ENCODE peak calls at places on chromosomes 7 and 10, in eight cellular contexts. N, F, Y, B, V, T, X and D are unnamed samples.

GRCh38 chr7:919924-920341 is 34.5 kb downstream of the ADAP1 start:
- DNase-seq in N (no peak), F (no peak), Y (no peak), B (no peak), V (no peak), T (no peak), X (no peak), D (peak)

GRCh38 chr7:152859781-152860191 is 100.2 kb downstream of the ACTR3B start:
- DNase-seq in N (no peak), F (peak), Y (no peak), B (no peak), V (peak), T (peak), X (peak), D (no peak)

GRCh38 chr7:27247452-27248426 is 5.1 kb downstream of the EVX1 start:
- DNase-seq in N (no peak), F (no peak), Y (no peak), B (no peak), V (no peak), T (no peak), X (no peak), D (no peak)

GRCh38 chr7:110922906-110923305 is 168.0 kb upstream of the LRRN3 start:
- DNase-seq in N (no peak), F (peak), Y (no peak), B (peak), V (no peak), T (no peak), X (peak), D (no peak)

GRCh38 chr7:73734619-73735525 is 3.7 kb downstream of the ABHD11 start:
- DNase-seq in N (peak), F (peak), Y (peak), B (peak), V (peak), T (peak), X (peak), D (peak)

GRCh38 chr7:16205481-16205880 is 215.9 kb downstream of the CRPPA start:
- DNase-seq in N (no peak), F (no peak), Y (no peak), B (peak), V (no peak), T (no peak), X (no peak), D (no peak)

GRCh38 chr10:56231436-56231835 is 129.6 kb downstream of the ZWINT start:
- DNase-seq in N (no peak), F (peak), Y (no peak), B (no peak), V (no peak), T (peak), X (no peak), D (no peak)

GRCh38 chr7:115906690-115907089 is 123.9 kb downstream of the TFEC start:
- DNase-seq in N (no peak), F (no peak), Y (no peak), B (no peak), V (no peak), T (no peak), X (no peak), D (no peak)

GRCh38 chr10:112675560-112676083 is 228.6 kb downstream of the VTI1A start:
- DNase-seq in N (no peak), F (no peak), Y (no peak), B (no peak), V (no peak), T (no peak), X (no peak), D (no peak)

GRCh38 chr7:55066479-55066878 is 47.7 kb downstream of the EGFR start:
- DNase-seq in N (no peak), F (peak), Y (no peak), B (peak), V (no peak), T (no peak), X (no peak), D (no peak)

GRCh38 chr7:125467996-125468854 is 538.6 kb upstream of the POT1 start:
- DNase-seq in N (no peak), F (no peak), Y (no peak), B (no peak), V (no peak), T (no peak), X (no peak), D (no peak)

GRCh38 chr7:15567652-15568051 is 5.8 kb upstream of the AGMO start:
- DNase-seq in N (no peak), F (no peak), Y (no peak), B (no peak), V (no peak), T (no peak), X (no peak), D (no peak)